ENCODE peak calls at places on chromosomes 5 and 9, in seven cellular contexts. One of them, this sample, is unnamed.

GRCh38 chr9:109248133-109248581 is 72.7 kb downstream of the EPB41L4B start:
- DNase-seq in A549: peak
- DNase-seq in heart right ventricle: no peak
- DNase-seq in endothelial cell of umbilical vein: no peak
- DNase-seq in hepatocyte: peak
- DNase-seq in coronary artery: no peak
- DNase-seq in HCT116: no peak
- DNase-seq in this sample: peak

GRCh38 chr9:35673132-35673997 is at the start of gene CA9:
- DNase-seq in hepatocyte: no peak
- DNase-seq in endothelial cell of umbilical vein: no peak
- DNase-seq in coronary artery: no peak
- DNase-seq in A549: no peak
- DNase-seq in HCT116: no peak
- DNase-seq in heart right ventricle: peak
- DNase-seq in this sample: no peak

GRCh38 chr5:172494630-172495505 is 40.5 kb upstream of the SH3PXD2B start:
- DNase-seq in A549: no peak
- DNase-seq in hepatocyte: no peak
- DNase-seq in endothelial cell of umbilical vein: no peak
- DNase-seq in heart right ventricle: no peak
- DNase-seq in HCT116: no peak
- DNase-seq in coronary artery: peak
- DNase-seq in this sample: peak

GRCh38 chr9:3962467-3962866 is 337.4 kb downstream of the GLIS3 start:
- DNase-seq in coronary artery: no peak
- DNase-seq in HCT116: no peak
- DNase-seq in hepatocyte: peak
- DNase-seq in A549: peak
- DNase-seq in endothelial cell of umbilical vein: no peak
- DNase-seq in heart right ventricle: no peak
- DNase-seq in this sample: no peak

GRCh38 chr9:86563350-86563749 is 209.1 kb upstream of the TUT7 start:
- DNase-seq in HCT116: no peak
- DNase-seq in endothelial cell of umbilical vein: no peak
- DNase-seq in heart right ventricle: no peak
- DNase-seq in coronary artery: no peak
- DNase-seq in hepatocyte: peak
- DNase-seq in A549: no peak
- DNase-seq in this sample: no peak

GRCh38 chr5:14440598-14441401 is 140.8 kb upstream of the OTULINL start:
- DNase-seq in coronary artery: peak
- DNase-seq in A549: no peak
- DNase-seq in hepatocyte: peak
- DNase-seq in endothelial cell of umbilical vein: peak
- DNase-seq in HCT116: no peak
- DNase-seq in heart right ventricle: peak
- DNase-seq in this sample: no peak

GRCh38 chr5:139422307-139422893 is 16.9 kb downstream of the DNAJC18 start:
- DNase-seq in coronary artery: no peak
- DNase-seq in A549: peak
- DNase-seq in hepatocyte: peak
- DNase-seq in endothelial cell of umbilical vein: peak
- DNase-seq in heart right ventricle: no peak
- DNase-seq in HCT116: peak
- DNase-seq in this sample: no peak

GRCh38 chr5:151158287-151158661 is 695 bp upstream of the ANXA6 start:
- DNase-seq in A549: no peak
- DNase-seq in heart right ventricle: no peak
- DNase-seq in coronary artery: no peak
- DNase-seq in endothelial cell of umbilical vein: no peak
- DNase-seq in hepatocyte: peak
- DNase-seq in HCT116: peak
- DNase-seq in this sample: no peak

GRCh38 chr9:27457445-27457844 is 66.6 kb upstream of the IFNK start:
- DNase-seq in endothelial cell of umbilical vein: no peak
- DNase-seq in hepatocyte: peak
- DNase-seq in heart right ventricle: no peak
- DNase-seq in A549: no peak
- DNase-seq in coronary artery: no peak
- DNase-seq in HCT116: no peak
- DNase-seq in this sample: no peak

GRCh38 chr9:137485343-137486140 is 26.4 kb upstream of the NSMF start:
- DNase-seq in endothelial cell of umbilical vein: no peak
- DNase-seq in HCT116: no peak
- DNase-seq in hepatocyte: no peak
- DNase-seq in coronary artery: no peak
- DNase-seq in heart right ventricle: no peak
- DNase-seq in A549: no peak
- DNase-seq in this sample: no peak

GRCh38 chr9:106445107-106445506 is 417.9 kb upstream of the ZNF462 start:
- DNase-seq in heart right ventricle: no peak
- DNase-seq in hepatocyte: no peak
- DNase-seq in coronary artery: no peak
- DNase-seq in endothelial cell of umbilical vein: no peak
- DNase-seq in HCT116: no peak
- DNase-seq in A549: no peak
- DNase-seq in this sample: no peak

GRCh38 chr9:68955281-68955680 is 58.6 kb downstream of the PRKACG start:
- DNase-seq in A549: no peak
- DNase-seq in heart right ventricle: no peak
- DNase-seq in coronary artery: no peak
- DNase-seq in hepatocyte: no peak
- DNase-seq in HCT116: no peak
- DNase-seq in endothelial cell of umbilical vein: no peak
- DNase-seq in this sample: no peak

GRCh38 chr9:19409406-19410194 is 791 bp downstream of the ACER2 start:
- DNase-seq in HCT116: peak
- DNase-seq in coronary artery: peak
- DNase-seq in heart right ventricle: peak
- DNase-seq in endothelial cell of umbilical vein: peak
- DNase-seq in A549: peak
- DNase-seq in hepatocyte: peak
- DNase-seq in this sample: peak

GRCh38 chr5:158068964-158069363 is 210.0 kb upstream of the CLINT1 start:
- DNase-seq in coronary artery: no peak
- DNase-seq in heart right ventricle: no peak
- DNase-seq in HCT116: no peak
- DNase-seq in endothelial cell of umbilical vein: no peak
- DNase-seq in hepatocyte: no peak
- DNase-seq in A549: no peak
- DNase-seq in this sample: no peak

GRCh38 chr9:134611046-134611445 is 30.6 kb upstream of the COL5A1 start:
- DNase-seq in HCT116: no peak
- DNase-seq in hepatocyte: no peak
- DNase-seq in A549: no peak
- DNase-seq in heart right ventricle: no peak
- DNase-seq in coronary artery: peak
- DNase-seq in endothelial cell of umbilical vein: no peak
- DNase-seq in this sample: no peak

GRCh38 chr9:89463986-89464901 is 33.7 kb downstream of the SEMA4D start:
- DNase-seq in A549: no peak
- DNase-seq in coronary artery: no peak
- DNase-seq in heart right ventricle: no peak
- DNase-seq in hepatocyte: no peak
- DNase-seq in HCT116: no peak
- DNase-seq in endothelial cell of umbilical vein: no peak
- DNase-seq in this sample: no peak

GRCh38 chr9:113391917-113392316 is 9.2 kb downstream of the ALAD start:
- DNase-seq in coronary artery: no peak
- DNase-seq in A549: no peak
- DNase-seq in HCT116: no peak
- DNase-seq in endothelial cell of umbilical vein: no peak
- DNase-seq in hepatocyte: no peak
- DNase-seq in heart right ventricle: no peak
- DNase-seq in this sample: no peak

GRCh38 chr5:111453290-111453689 is 59.0 kb downstream of the STARD4 start:
- DNase-seq in HCT116: no peak
- DNase-seq in endothelial cell of umbilical vein: no peak
- DNase-seq in hepatocyte: no peak
- DNase-seq in heart right ventricle: no peak
- DNase-seq in coronary artery: no peak
- DNase-seq in A549: no peak
- DNase-seq in this sample: no peak

GRCh38 chr5:160198148-160198545 is 31.2 kb upstream of the FABP6 start:
- DNase-seq in A549: no peak
- DNase-seq in coronary artery: no peak
- DNase-seq in hepatocyte: no peak
- DNase-seq in HCT116: no peak
- DNase-seq in endothelial cell of umbilical vein: no peak
- DNase-seq in heart right ventricle: no peak
- DNase-seq in this sample: no peak

GRCh38 chr5:134411546-134412266 is at the start of gene CDKN2AIPNL:
- DNase-seq in A549: peak
- DNase-seq in endothelial cell of umbilical vein: peak
- DNase-seq in heart right ventricle: peak
- DNase-seq in HCT116: peak
- DNase-seq in hepatocyte: peak
- DNase-seq in coronary artery: peak
- DNase-seq in this sample: peak

GRCh38 chr9:9645006-9645405 is 967.8 kb downstream of the PTPRD start:
- DNase-seq in heart right ventricle: no peak
- DNase-seq in A549: no peak
- DNase-seq in endothelial cell of umbilical vein: no peak
- DNase-seq in coronary artery: no peak
- DNase-seq in HCT116: no peak
- DNase-seq in hepatocyte: no peak
- DNase-seq in this sample: no peak

DNA sequence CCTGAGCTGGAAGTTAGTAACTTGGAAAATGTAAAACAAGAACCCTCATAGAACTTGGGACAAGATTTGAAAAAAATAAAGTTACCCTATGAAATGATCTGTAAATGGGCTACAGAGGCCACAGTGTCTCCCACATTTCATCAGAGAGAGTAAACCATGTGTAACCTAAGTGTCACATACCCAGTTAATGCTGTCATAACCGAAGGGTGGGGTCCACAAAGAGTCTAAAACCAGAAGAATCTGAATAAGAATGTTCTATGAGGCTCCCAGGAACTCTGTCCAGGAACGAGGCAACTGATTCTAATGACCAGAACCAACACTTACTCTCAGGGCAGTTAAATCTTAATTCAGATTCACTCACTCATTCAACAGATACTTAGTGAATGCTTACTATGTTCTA is 1.0 kb upstream of the FAM13B start:
- DNase-seq in endothelial cell of umbilical vein: no peak
- DNase-seq in A549: no peak
- DNase-seq in hepatocyte: no peak
- DNase-seq in HCT116: no peak
- DNase-seq in heart right ventricle: no peak
- DNase-seq in coronary artery: no peak
- DNase-seq in this sample: no peak
- TF ChIP-seq CTCF in endothelial cell of umbilical vein: no peak
- TF ChIP-seq CTCF in A549: no peak
- TF ChIP-seq CTCF in hepatocyte: no peak
- TF ChIP-seq CTCF in HCT116: no peak
- TF ChIP-seq CTCF in heart right ventricle: no peak
- TF ChIP-seq CTCF in coronary artery: no peak
- TF ChIP-seq CTCF in this sample: no peak

GRCh38 chr5:144882739-144883283 is 712.1 kb downstream of the KCTD16 start:
- DNase-seq in endothelial cell of umbilical vein: no peak
- DNase-seq in HCT116: no peak
- DNase-seq in A549: no peak
- DNase-seq in coronary artery: no peak
- DNase-seq in heart right ventricle: no peak
- DNase-seq in hepatocyte: no peak
- DNase-seq in this sample: no peak
- H3K4me3 ChIP-seq in endothelial cell of umbilical vein: no peak
- H3K4me3 ChIP-seq in HCT116: no peak
- H3K4me3 ChIP-seq in A549: no peak
- H3K4me3 ChIP-seq in coronary artery: no peak
- H3K4me3 ChIP-seq in heart right ventricle: no peak
- H3K4me3 ChIP-seq in hepatocyte: no peak
- H3K4me3 ChIP-seq in this sample: no peak

GRCh38 chr9:25704800-25705199 is 26.6 kb upstream of the TUSC1 start:
- DNase-seq in endothelial cell of umbilical vein: no peak
- DNase-seq in hepatocyte: no peak
- DNase-seq in HCT116: no peak
- DNase-seq in coronary artery: no peak
- DNase-seq in heart right ventricle: no peak
- DNase-seq in A549: no peak
- DNase-seq in this sample: no peak

GRCh38 chr9:25702536-25702935 is 24.3 kb upstream of the TUSC1 start:
- DNase-seq in HCT116: no peak
- DNase-seq in A549: no peak
- DNase-seq in heart right ventricle: no peak
- DNase-seq in hepatocyte: no peak
- DNase-seq in coronary artery: no peak
- DNase-seq in endothelial cell of umbilical vein: no peak
- DNase-seq in this sample: no peak

GRCh38 chr9:25700430-25700829 is 22.2 kb upstream of the TUSC1 start:
- DNase-seq in hepatocyte: peak
- DNase-seq in heart right ventricle: no peak
- DNase-seq in A549: no peak
- DNase-seq in HCT116: no peak
- DNase-seq in endothelial cell of umbilical vein: no peak
- DNase-seq in coronary artery: no peak
- DNase-seq in this sample: no peak

GRCh38 chr9:25703826-25704357 is 25.6 kb upstream of the TUSC1 start:
- DNase-seq in hepatocyte: no peak
- DNase-seq in endothelial cell of umbilical vein: no peak
- DNase-seq in HCT116: no peak
- DNase-seq in A549: no peak
- DNase-seq in coronary artery: no peak
- DNase-seq in heart right ventricle: no peak
- DNase-seq in this sample: no peak
- TF ChIP-seq CTCF in hepatocyte: no peak
- TF ChIP-seq CTCF in endothelial cell of umbilical vein: no peak
- TF ChIP-seq CTCF in HCT116: no peak
- TF ChIP-seq CTCF in A549: no peak
- TF ChIP-seq CTCF in coronary artery: no peak
- TF ChIP-seq CTCF in heart right ventricle: no peak
- TF ChIP-seq CTCF in this sample: no peak

DNA sequence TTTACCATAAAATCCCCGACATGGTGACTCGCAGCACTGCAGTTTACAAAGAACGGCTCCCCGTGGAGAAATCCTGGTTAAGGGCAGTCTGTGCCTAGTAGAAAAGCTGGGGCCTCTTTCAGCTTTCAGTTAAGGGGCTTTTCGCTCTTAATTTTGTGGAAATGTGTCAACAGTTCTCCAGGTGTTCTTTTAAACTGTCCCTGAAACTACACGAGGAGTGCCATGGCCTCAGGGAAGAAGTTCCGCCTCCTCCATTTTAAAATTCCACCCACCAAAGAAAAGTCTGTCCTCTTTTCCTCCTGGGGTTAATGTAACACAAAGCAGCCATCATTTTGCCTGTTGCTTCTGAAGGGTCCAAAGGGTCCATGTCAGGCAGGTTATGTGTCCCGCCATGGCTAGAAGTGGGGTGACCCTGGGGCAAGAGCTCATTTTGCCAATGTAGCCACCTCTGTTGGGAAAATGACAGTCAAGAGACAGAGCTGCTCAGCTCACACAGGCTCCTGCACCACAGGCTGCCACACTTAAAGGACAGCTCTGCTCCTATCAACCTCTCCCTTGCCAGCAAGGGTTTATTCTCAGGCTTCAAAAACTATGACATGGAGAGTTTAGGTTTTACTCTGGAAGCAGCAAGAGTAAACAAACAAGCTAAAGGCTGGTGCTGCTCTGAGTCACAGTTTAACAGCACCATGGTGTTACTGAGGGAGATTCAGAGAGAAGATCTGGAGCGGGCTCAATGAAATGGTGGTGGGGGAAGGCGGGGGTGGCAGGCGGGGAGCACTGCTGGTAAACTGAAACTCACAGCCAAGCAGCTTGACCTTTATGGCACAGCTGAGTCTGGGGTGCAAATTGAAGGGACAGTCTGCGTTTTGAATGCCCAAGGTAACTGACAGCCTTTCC is 3.2 kb downstream of the WHRN start:
- DNase-seq in coronary artery: no peak
- DNase-seq in heart right ventricle: no peak
- DNase-seq in A549: peak
- DNase-seq in HCT116: no peak
- DNase-seq in endothelial cell of umbilical vein: no peak
- DNase-seq in hepatocyte: peak
- DNase-seq in this sample: no peak
- H3K4me3 ChIP-seq in coronary artery: no peak
- H3K4me3 ChIP-seq in heart right ventricle: no peak
- H3K4me3 ChIP-seq in A549: no peak
- H3K4me3 ChIP-seq in HCT116: no peak
- H3K4me3 ChIP-seq in endothelial cell of umbilical vein: no peak
- H3K4me3 ChIP-seq in hepatocyte: no peak
- H3K4me3 ChIP-seq in this sample: no peak